ENCODE peak calls at places on chromosome X, in nine cellular contexts. One of them, this sample, is unnamed.

GRCh38 chrX:16873106-16873505 is 2.9 kb upstream of the RBBP7 start:
- DNase-seq in NCI-H2081: peak
- DNase-seq in nephron progenitor cell: no peak
- DNase-seq in kidney glomerular epithelial cell: no peak
- DNase-seq in endodermal cell: no peak
- DNase-seq in adrenal gland: no peak
- DNase-seq in T-cell: no peak
- DNase-seq in uterus: no peak
- DNase-seq in retinal pigment epithelial cell: no peak
- DNase-seq in this sample: no peak

GRCh38 chrX:149453030-149453429 is 52.1 kb downstream of the IDS start:
- DNase-seq in NCI-H2081: no peak
- DNase-seq in nephron progenitor cell: no peak
- DNase-seq in kidney glomerular epithelial cell: peak
- DNase-seq in endodermal cell: no peak
- DNase-seq in adrenal gland: peak
- DNase-seq in T-cell: no peak
- DNase-seq in uterus: no peak
- DNase-seq in retinal pigment epithelial cell: no peak
- DNase-seq in this sample: no peak

GRCh38 chrX:110758781-110759180 is 36.8 kb downstream of the CHRDL1 start:
- DNase-seq in NCI-H2081: no peak
- DNase-seq in nephron progenitor cell: no peak
- DNase-seq in kidney glomerular epithelial cell: no peak
- DNase-seq in endodermal cell: no peak
- DNase-seq in adrenal gland: no peak
- DNase-seq in T-cell: no peak
- DNase-seq in uterus: no peak
- DNase-seq in retinal pigment epithelial cell: no peak
- DNase-seq in this sample: no peak

GRCh38 chrX:77900688-77901087 is 1.4 kb downstream of the COX7B start:
- DNase-seq in NCI-H2081: no peak
- DNase-seq in nephron progenitor cell: no peak
- DNase-seq in kidney glomerular epithelial cell: no peak
- DNase-seq in endodermal cell: no peak
- DNase-seq in adrenal gland: no peak
- DNase-seq in T-cell: no peak
- DNase-seq in uterus: no peak
- DNase-seq in retinal pigment epithelial cell: no peak
- DNase-seq in this sample: no peak

GRCh38 chrX:20639115-20639514 is 372.4 kb upstream of the RPS6KA3 start:
- DNase-seq in NCI-H2081: no peak
- DNase-seq in nephron progenitor cell: no peak
- DNase-seq in kidney glomerular epithelial cell: no peak
- DNase-seq in endodermal cell: peak
- DNase-seq in adrenal gland: no peak
- DNase-seq in T-cell: no peak
- DNase-seq in uterus: no peak
- DNase-seq in retinal pigment epithelial cell: no peak
- DNase-seq in this sample: no peak

GRCh38 chrX:68840256-68840655 is 11.4 kb downstream of the EFNB1 start:
- DNase-seq in NCI-H2081: no peak
- DNase-seq in nephron progenitor cell: no peak
- DNase-seq in kidney glomerular epithelial cell: no peak
- DNase-seq in endodermal cell: no peak
- DNase-seq in adrenal gland: no peak
- DNase-seq in T-cell: no peak
- DNase-seq in uterus: no peak
- DNase-seq in retinal pigment epithelial cell: no peak
- DNase-seq in this sample: no peak

GRCh38 chrX:47156611-47157520 is 11.8 kb downstream of the RBM10 start:
- DNase-seq in NCI-H2081: no peak
- DNase-seq in nephron progenitor cell: no peak
- DNase-seq in kidney glomerular epithelial cell: no peak
- DNase-seq in endodermal cell: no peak
- DNase-seq in adrenal gland: no peak
- DNase-seq in T-cell: no peak
- DNase-seq in uterus: no peak
- DNase-seq in retinal pigment epithelial cell: no peak
- DNase-seq in this sample: no peak

GRCh38 chrX:134642394-134642793 is 15.9 kb downstream of the PLAC1 start:
- DNase-seq in NCI-H2081: no peak
- DNase-seq in nephron progenitor cell: no peak
- DNase-seq in kidney glomerular epithelial cell: peak
- DNase-seq in endodermal cell: no peak
- DNase-seq in adrenal gland: no peak
- DNase-seq in T-cell: no peak
- DNase-seq in uterus: no peak
- DNase-seq in retinal pigment epithelial cell: no peak
- DNase-seq in this sample: no peak

GRCh38 chrX:49155900-49156837 is 6.4 kb upstream of the MAGIX start:
- DNase-seq in NCI-H2081: peak
- DNase-seq in nephron progenitor cell: peak
- DNase-seq in kidney glomerular epithelial cell: peak
- DNase-seq in endodermal cell: peak
- DNase-seq in adrenal gland: peak
- DNase-seq in T-cell: peak
- DNase-seq in uterus: peak
- DNase-seq in retinal pigment epithelial cell: peak
- DNase-seq in this sample: peak

GRCh38 chrX:56783450-56783831 is 54.4 kb downstream of the NBDY start:
- DNase-seq in NCI-H2081: peak
- DNase-seq in nephron progenitor cell: peak
- DNase-seq in kidney glomerular epithelial cell: no peak
- DNase-seq in endodermal cell: peak
- DNase-seq in adrenal gland: peak
- DNase-seq in T-cell: peak
- DNase-seq in uterus: peak
- DNase-seq in retinal pigment epithelial cell: no peak
- DNase-seq in this sample: no peak

GRCh38 chrX:107288676-107289075 is 82.3 kb downstream of the DNAAF6 start:
- DNase-seq in NCI-H2081: no peak
- DNase-seq in nephron progenitor cell: no peak
- DNase-seq in kidney glomerular epithelial cell: no peak
- DNase-seq in endodermal cell: no peak
- DNase-seq in adrenal gland: no peak
- DNase-seq in T-cell: no peak
- DNase-seq in uterus: no peak
- DNase-seq in retinal pigment epithelial cell: no peak
- DNase-seq in this sample: no peak

GRCh38 chrX:101759000-101759399 is 99.3 kb upstream of the ARMCX2 start:
- DNase-seq in NCI-H2081: peak
- DNase-seq in nephron progenitor cell: peak
- DNase-seq in kidney glomerular epithelial cell: peak
- DNase-seq in endodermal cell: peak
- DNase-seq in adrenal gland: peak
- DNase-seq in T-cell: no peak
- DNase-seq in uterus: peak
- DNase-seq in retinal pigment epithelial cell: no peak
- DNase-seq in this sample: no peak

GRCh38 chrX:47840106-47840505 is 3.4 kb downstream of the ZNF81 start:
- DNase-seq in NCI-H2081: no peak
- DNase-seq in nephron progenitor cell: no peak
- DNase-seq in kidney glomerular epithelial cell: peak
- DNase-seq in endodermal cell: no peak
- DNase-seq in adrenal gland: no peak
- DNase-seq in T-cell: no peak
- DNase-seq in uterus: no peak
- DNase-seq in retinal pigment epithelial cell: no peak
- DNase-seq in this sample: no peak

GRCh38 chrX:115906881-115907280 is 263.7 kb upstream of the AGTR2 start:
- DNase-seq in NCI-H2081: no peak
- DNase-seq in nephron progenitor cell: no peak
- DNase-seq in kidney glomerular epithelial cell: no peak
- DNase-seq in endodermal cell: no peak
- DNase-seq in adrenal gland: no peak
- DNase-seq in T-cell: no peak
- DNase-seq in uterus: no peak
- DNase-seq in retinal pigment epithelial cell: no peak
- DNase-seq in this sample: no peak

GRCh38 chrX:44903107-44903506 is 30.1 kb downstream of the KDM6A start:
- DNase-seq in NCI-H2081: no peak
- DNase-seq in nephron progenitor cell: no peak
- DNase-seq in kidney glomerular epithelial cell: no peak
- DNase-seq in endodermal cell: no peak
- DNase-seq in adrenal gland: no peak
- DNase-seq in T-cell: no peak
- DNase-seq in uterus: no peak
- DNase-seq in retinal pigment epithelial cell: no peak
- DNase-seq in this sample: no peak

GRCh38 chrX:9995855-9996339 is 28.7 kb downstream of the CLDN34 start:
- DNase-seq in NCI-H2081: peak
- DNase-seq in nephron progenitor cell: peak
- DNase-seq in kidney glomerular epithelial cell: peak
- DNase-seq in endodermal cell: peak
- DNase-seq in adrenal gland: peak
- DNase-seq in T-cell: peak
- DNase-seq in uterus: peak
- DNase-seq in retinal pigment epithelial cell: peak
- DNase-seq in this sample: peak

GRCh38 chrX:45775462-45775861 is 574.8 kb upstream of the DIPK2B start:
- DNase-seq in NCI-H2081: no peak
- DNase-seq in nephron progenitor cell: no peak
- DNase-seq in kidney glomerular epithelial cell: peak
- DNase-seq in endodermal cell: no peak
- DNase-seq in adrenal gland: no peak
- DNase-seq in T-cell: no peak
- DNase-seq in uterus: no peak
- DNase-seq in retinal pigment epithelial cell: no peak
- DNase-seq in this sample: no peak

GRCh38 chrX:26445288-26445687 is 229.3 kb downstream of the MAGEB5 start:
- DNase-seq in NCI-H2081: no peak
- DNase-seq in nephron progenitor cell: no peak
- DNase-seq in kidney glomerular epithelial cell: no peak
- DNase-seq in endodermal cell: no peak
- DNase-seq in adrenal gland: no peak
- DNase-seq in T-cell: no peak
- DNase-seq in uterus: no peak
- DNase-seq in retinal pigment epithelial cell: no peak
- DNase-seq in this sample: no peak

GRCh38 chrX:33465137-33465536 is 253.8 kb upstream of the DMD start:
- DNase-seq in NCI-H2081: no peak
- DNase-seq in nephron progenitor cell: no peak
- DNase-seq in kidney glomerular epithelial cell: no peak
- DNase-seq in endodermal cell: no peak
- DNase-seq in adrenal gland: no peak
- DNase-seq in T-cell: no peak
- DNase-seq in uterus: no peak
- DNase-seq in retinal pigment epithelial cell: no peak
- DNase-seq in this sample: no peak

GRCh38 chrX:15468036-15468435 is 25.1 kb downstream of the PIR start:
- DNase-seq in NCI-H2081: peak
- DNase-seq in nephron progenitor cell: no peak
- DNase-seq in kidney glomerular epithelial cell: no peak
- DNase-seq in endodermal cell: peak
- DNase-seq in adrenal gland: peak
- DNase-seq in T-cell: no peak
- DNase-seq in uterus: no peak
- DNase-seq in retinal pigment epithelial cell: peak
- DNase-seq in this sample: no peak

GRCh38 chrX:102154900-102155805 is 624 bp downstream of the BEX5 start:
- DNase-seq in NCI-H2081: no peak
- DNase-seq in nephron progenitor cell: no peak
- DNase-seq in kidney glomerular epithelial cell: no peak
- DNase-seq in endodermal cell: no peak
- DNase-seq in adrenal gland: no peak
- DNase-seq in T-cell: no peak
- DNase-seq in uterus: no peak
- DNase-seq in retinal pigment epithelial cell: no peak
- DNase-seq in this sample: no peak

GRCh38 chrX:136189222-136189621 is 41.9 kb downstream of the FHL1 start:
- DNase-seq in NCI-H2081: no peak
- DNase-seq in nephron progenitor cell: no peak
- DNase-seq in kidney glomerular epithelial cell: no peak
- DNase-seq in endodermal cell: no peak
- DNase-seq in adrenal gland: peak
- DNase-seq in T-cell: no peak
- DNase-seq in uterus: no peak
- DNase-seq in retinal pigment epithelial cell: no peak
- DNase-seq in this sample: no peak

GRCh38 chrX:108199691-108200090 is 108.1 kb downstream of the ATG4A start:
- DNase-seq in NCI-H2081: peak
- DNase-seq in nephron progenitor cell: peak
- DNase-seq in kidney glomerular epithelial cell: peak
- DNase-seq in endodermal cell: peak
- DNase-seq in adrenal gland: no peak
- DNase-seq in T-cell: no peak
- DNase-seq in uterus: no peak
- DNase-seq in retinal pigment epithelial cell: no peak
- DNase-seq in this sample: no peak

GRCh38 chrX:51894697-51895336 is 1.4 kb downstream of the MAGED1 start:
- DNase-seq in NCI-H2081: peak
- DNase-seq in nephron progenitor cell: peak
- DNase-seq in kidney glomerular epithelial cell: no peak
- DNase-seq in endodermal cell: peak
- DNase-seq in adrenal gland: peak
- DNase-seq in T-cell: no peak
- DNase-seq in uterus: peak
- DNase-seq in retinal pigment epithelial cell: no peak
- DNase-seq in this sample: peak

GRCh38 chrX:48698306-48698705 is 1.8 kb downstream of the SUV39H1 start:
- DNase-seq in NCI-H2081: no peak
- DNase-seq in nephron progenitor cell: no peak
- DNase-seq in kidney glomerular epithelial cell: no peak
- DNase-seq in endodermal cell: no peak
- DNase-seq in adrenal gland: no peak
- DNase-seq in T-cell: no peak
- DNase-seq in uterus: no peak
- DNase-seq in retinal pigment epithelial cell: no peak
- DNase-seq in this sample: no peak

GRCh38 chrX:110180928-110181310 is 137.0 kb downstream of the AMMECR1 start:
- DNase-seq in NCI-H2081: no peak
- DNase-seq in nephron progenitor cell: no peak
- DNase-seq in kidney glomerular epithelial cell: peak
- DNase-seq in endodermal cell: no peak
- DNase-seq in adrenal gland: no peak
- DNase-seq in T-cell: no peak
- DNase-seq in uterus: no peak
- DNase-seq in retinal pigment epithelial cell: no peak
- DNase-seq in this sample: no peak